ENCODE peak calls at places on chromosome 21, in four cellular contexts. X is MM.1S; J is transverse colon; O is activated effector memory CD4-positive, alpha-beta T cell treated with anti-CD3 and anti-CD28 coated beads, Interleukin-2, amount 50 U/mL, for 16 hours. L is an unnamed sample.
A peak's percentile ranks its signal among the peaks of the same experiment; 100 is the strongest.

GRCh38 chr21:40512590-40512989 is 334.4 kb downstream of the DSCAM start:
- DNase-seq in O (no peak), X (peak; percentile 31), J (no peak), L (peak; percentile 12)

GRCh38 chr21:29376556-29376955 is 77.8 kb downstream of the BACH1 start:
- DNase-seq in X (peak; percentile 35), O (peak; percentile 79), J (peak; percentile 42), L (peak; percentile 45)

GRCh38 chr21:46634966-46635323 is 529 bp upstream of the PRMT2 start:
- DNase-seq in X (peak; percentile 67), O (no peak), J (no peak), L (peak; percentile 73)

GRCh38 chr21:25657140-25657539 is 18.1 kb downstream of the JAM2 start:
- DNase-seq in O (no peak), X (no peak), J (no peak), L (no peak)

GRCh38 chr21:45143855-45144254 is 69.5 kb downstream of the ADARB1 start:
- DNase-seq in O (no peak), J (no peak), X (no peak), L (no peak)

GRCh38 chr21:27645285-27645684 is 678.4 kb upstream of the ADAMTS5 start:
- DNase-seq in X (no peak), J (no peak), O (no peak), L (no peak)

GRCh38 chr21:35358008-35358407 is 308.9 kb upstream of the RUNX1 start:
- DNase-seq in O (no peak), J (no peak), X (no peak), L (no peak)

GRCh38 chr21:37181059-37181458 is 86.1 kb downstream of the VPS26C start:
- DNase-seq in O (no peak), J (no peak), X (no peak), L (no peak)

GRCh38 chr21:15192243-15192642 is 127.4 kb upstream of the NRIP1 start:
- DNase-seq in O (no peak), X (no peak), J (no peak), L (no peak)

GRCh38 chr21:34642211-34643075 is 26.4 kb upstream of the CLIC6 start:
- DNase-seq in O (no peak), X (peak; percentile 59), J (no peak), L (no peak)

GRCh38 chr21:33650929-33651505 is 8.7 kb downstream of the ITSN1 start:
- DNase-seq in O (no peak), X (no peak), J (no peak), L (no peak)

GRCh38 chr21:35223480-35224156 is 174.5 kb upstream of the RUNX1 start:
- DNase-seq in J (no peak), O (no peak), X (no peak), L (no peak)

GRCh38 chr21:44090332-44090731 is 16.9 kb upstream of the PWP2 start:
- DNase-seq in X (no peak), J (peak; percentile 91), O (no peak), L (no peak)

GRCh38 chr21:41743321-41744027 is 23.4 kb downstream of the RIPK4 start:
- DNase-seq in J (peak; percentile 27), X (no peak), O (no peak), L (no peak)

GRCh38 chr21:20639026-20639425 is 359.2 kb upstream of the NCAM2 start:
- DNase-seq in J (no peak), O (no peak), X (no peak), L (no peak)

L was measured in body of pancreas.